ENCODE peak calls at places on chromosomes 7 and 10, in seven cellular contexts. One of them, this sample, is unnamed.

GRCh38 chr10:129056734-129057689 is 410.0 kb upstream of the MGMT start:
- DNase-seq in testis: no peak
- DNase-seq in cardiac muscle cell: no peak
- DNase-seq in spleen: no peak
- DNase-seq in uterus: no peak
- DNase-seq in sigmoid colon: no peak
- DNase-seq in hepatocyte: no peak
- DNase-seq in this sample: no peak

GRCh38 chr10:102644066-102644645 is at the start of gene TRIM8:
- DNase-seq in testis: no peak
- DNase-seq in cardiac muscle cell: peak; percentile 62
- DNase-seq in spleen: peak; percentile 94
- DNase-seq in uterus: peak; percentile 50
- DNase-seq in sigmoid colon: no peak
- DNase-seq in hepatocyte: peak; percentile 84
- DNase-seq in this sample: peak; percentile 65

GRCh38 chr10:113947138-113948011 is 92.9 kb downstream of the NHLRC2 start:
- DNase-seq in testis: no peak
- DNase-seq in cardiac muscle cell: peak; percentile 48
- DNase-seq in spleen: no peak
- DNase-seq in uterus: no peak
- DNase-seq in sigmoid colon: no peak
- DNase-seq in hepatocyte: peak; percentile 54
- DNase-seq in this sample: no peak

GRCh38 chr10:30583778-30584415 is 45.7 kb downstream of the LYZL2 start:
- DNase-seq in testis: peak; percentile 79
- DNase-seq in cardiac muscle cell: no peak
- DNase-seq in spleen: no peak
- DNase-seq in uterus: peak; percentile 59
- DNase-seq in sigmoid colon: peak; percentile 86
- DNase-seq in hepatocyte: peak; percentile 63
- DNase-seq in this sample: peak; percentile 49

GRCh38 chr7:132403465-132404110 is 172.7 kb downstream of the PLXNA4 start:
- DNase-seq in testis: no peak
- DNase-seq in cardiac muscle cell: no peak
- DNase-seq in spleen: peak; percentile 53
- DNase-seq in uterus: peak; percentile 34
- DNase-seq in sigmoid colon: no peak
- DNase-seq in hepatocyte: no peak
- DNase-seq in this sample: no peak

GRCh38 chr7:16422100-16422430 is 727 bp upstream of the CRPPA start:
- DNase-seq in testis: no peak
- DNase-seq in cardiac muscle cell: peak; percentile 42
- DNase-seq in spleen: no peak
- DNase-seq in uterus: no peak
- DNase-seq in sigmoid colon: no peak
- DNase-seq in hepatocyte: peak; percentile 15
- DNase-seq in this sample: no peak

GRCh38 chr7:130141858-130142653 is 63.1 kb downstream of the TMEM209 start:
- DNase-seq in testis: no peak
- DNase-seq in cardiac muscle cell: no peak
- DNase-seq in spleen: no peak
- DNase-seq in uterus: no peak
- DNase-seq in sigmoid colon: no peak
- DNase-seq in hepatocyte: no peak
- DNase-seq in this sample: no peak

GRCh38 chr7:90387470-90388240 is 15.6 kb upstream of the CLDN12 start:
- DNase-seq in testis: no peak
- DNase-seq in cardiac muscle cell: no peak
- DNase-seq in spleen: no peak
- DNase-seq in uterus: no peak
- DNase-seq in sigmoid colon: no peak
- DNase-seq in hepatocyte: no peak
- DNase-seq in this sample: no peak

GRCh38 chr10:78524941-78525340 is 491.3 kb downstream of the RPS24 start:
- DNase-seq in testis: no peak
- DNase-seq in cardiac muscle cell: no peak
- DNase-seq in spleen: no peak
- DNase-seq in uterus: no peak
- DNase-seq in sigmoid colon: no peak
- DNase-seq in hepatocyte: no peak
- DNase-seq in this sample: no peak

GRCh38 chr10:75030371-75030770 is 81.1 kb upstream of the SAMD8 start:
- DNase-seq in testis: peak; percentile 4
- DNase-seq in cardiac muscle cell: no peak
- DNase-seq in spleen: no peak
- DNase-seq in uterus: no peak
- DNase-seq in sigmoid colon: no peak
- DNase-seq in hepatocyte: no peak
- DNase-seq in this sample: no peak

GRCh38 chr7:15561840-15562239 is at the start of gene AGMO:
- DNase-seq in testis: peak; percentile 70
- DNase-seq in cardiac muscle cell: peak; percentile 14
- DNase-seq in spleen: no peak
- DNase-seq in uterus: peak; percentile 32
- DNase-seq in sigmoid colon: peak; percentile 72
- DNase-seq in hepatocyte: peak; percentile 46
- DNase-seq in this sample: peak; percentile 57

GRCh38 chr10:78849731-78850130 is 219.0 kb upstream of the ZMIZ1 start:
- DNase-seq in testis: no peak
- DNase-seq in cardiac muscle cell: no peak
- DNase-seq in spleen: no peak
- DNase-seq in uterus: no peak
- DNase-seq in sigmoid colon: no peak
- DNase-seq in hepatocyte: no peak
- DNase-seq in this sample: no peak

GRCh38 chr7:28890137-28890536 is 68.0 kb downstream of the TRIL start:
- DNase-seq in testis: no peak
- DNase-seq in cardiac muscle cell: no peak
- DNase-seq in spleen: no peak
- DNase-seq in uterus: no peak
- DNase-seq in sigmoid colon: no peak
- DNase-seq in hepatocyte: no peak
- DNase-seq in this sample: no peak

GRCh38 chr10:132231656-132232552 is 45.2 kb downstream of the DPYSL4 start:
- DNase-seq in testis: no peak
- DNase-seq in cardiac muscle cell: no peak
- DNase-seq in spleen: no peak
- DNase-seq in uterus: no peak
- DNase-seq in sigmoid colon: no peak
- DNase-seq in hepatocyte: no peak
- DNase-seq in this sample: no peak

GRCh38 chr10:100998183-100998990 is 1.2 kb upstream of the LZTS2 start:
- DNase-seq in testis: peak; percentile 92
- DNase-seq in cardiac muscle cell: peak; percentile 89
- DNase-seq in spleen: peak; percentile 92
- DNase-seq in uterus: peak; percentile 85
- DNase-seq in sigmoid colon: peak; percentile 94
- DNase-seq in hepatocyte: peak; percentile 93
- DNase-seq in this sample: peak; percentile 88

GRCh38 chr10:97150191-97150590 is 35.6 kb downstream of the SLIT1 start:
- DNase-seq in testis: no peak
- DNase-seq in cardiac muscle cell: peak; percentile 84
- DNase-seq in spleen: no peak
- DNase-seq in uterus: no peak
- DNase-seq in sigmoid colon: no peak
- DNase-seq in hepatocyte: no peak
- DNase-seq in this sample: no peak

GRCh38 chr10:105073999-105074398 is 432.9 kb downstream of the SORCS3 start:
- DNase-seq in testis: no peak
- DNase-seq in cardiac muscle cell: no peak
- DNase-seq in spleen: no peak
- DNase-seq in uterus: no peak
- DNase-seq in sigmoid colon: no peak
- DNase-seq in hepatocyte: no peak
- DNase-seq in this sample: no peak

GRCh38 chr10:67779455-67780205 is 58.4 kb downstream of the DNAJC12 start:
- DNase-seq in testis: peak; percentile 87
- DNase-seq in cardiac muscle cell: peak; percentile 87
- DNase-seq in spleen: no peak
- DNase-seq in uterus: peak; percentile 34
- DNase-seq in sigmoid colon: peak; percentile 77
- DNase-seq in hepatocyte: peak; percentile 90
- DNase-seq in this sample: no peak

GRCh38 chr7:139541600-139542307 is 18.3 kb downstream of the CLEC2L start:
- DNase-seq in testis: no peak
- DNase-seq in cardiac muscle cell: peak; percentile 24
- DNase-seq in spleen: no peak
- DNase-seq in uterus: no peak
- DNase-seq in sigmoid colon: no peak
- DNase-seq in hepatocyte: no peak
- DNase-seq in this sample: peak; percentile 41

GRCh38 chr10:102815790-102816549 is 21.2 kb downstream of the CYP17A1 start:
- DNase-seq in testis: peak; percentile 68
- DNase-seq in cardiac muscle cell: no peak
- DNase-seq in spleen: no peak
- DNase-seq in uterus: no peak
- DNase-seq in sigmoid colon: peak; percentile 87
- DNase-seq in hepatocyte: no peak
- DNase-seq in this sample: no peak

GRCh38 chr7:116258734-116259133 is 48.4 kb downstream of the TES start:
- DNase-seq in testis: peak; percentile 28
- DNase-seq in cardiac muscle cell: peak; percentile 54
- DNase-seq in spleen: no peak
- DNase-seq in uterus: no peak
- DNase-seq in sigmoid colon: no peak
- DNase-seq in hepatocyte: peak; percentile 67
- DNase-seq in this sample: no peak

GRCh38 chr10:23702977-23703414 is 264.1 kb downstream of the OTUD1 start:
- DNase-seq in testis: peak; percentile 62
- DNase-seq in cardiac muscle cell: peak; percentile 83
- DNase-seq in spleen: no peak
- DNase-seq in uterus: no peak
- DNase-seq in sigmoid colon: peak; percentile 66
- DNase-seq in hepatocyte: peak; percentile 83
- DNase-seq in this sample: peak; percentile 16

GRCh38 chr10:13163859-13164258 is 2.5 kb downstream of the MCM10 start:
- DNase-seq in testis: no peak
- DNase-seq in cardiac muscle cell: no peak
- DNase-seq in spleen: no peak
- DNase-seq in uterus: no peak
- DNase-seq in sigmoid colon: no peak
- DNase-seq in hepatocyte: no peak
- DNase-seq in this sample: no peak

GRCh38 chr10:123491692-123492415 is 174.3 kb upstream of the GPR26 start:
- DNase-seq in testis: no peak
- DNase-seq in cardiac muscle cell: no peak
- DNase-seq in spleen: no peak
- DNase-seq in uterus: no peak
- DNase-seq in sigmoid colon: no peak
- DNase-seq in hepatocyte: no peak
- DNase-seq in this sample: no peak

GRCh38 chr10:7406712-7407333 is 4.0 kb downstream of the SFMBT2 start:
- DNase-seq in testis: peak; percentile 38
- DNase-seq in cardiac muscle cell: no peak
- DNase-seq in spleen: no peak
- DNase-seq in uterus: peak; percentile 22
- DNase-seq in sigmoid colon: no peak
- DNase-seq in hepatocyte: peak; percentile 32
- DNase-seq in this sample: no peak

DNA sequence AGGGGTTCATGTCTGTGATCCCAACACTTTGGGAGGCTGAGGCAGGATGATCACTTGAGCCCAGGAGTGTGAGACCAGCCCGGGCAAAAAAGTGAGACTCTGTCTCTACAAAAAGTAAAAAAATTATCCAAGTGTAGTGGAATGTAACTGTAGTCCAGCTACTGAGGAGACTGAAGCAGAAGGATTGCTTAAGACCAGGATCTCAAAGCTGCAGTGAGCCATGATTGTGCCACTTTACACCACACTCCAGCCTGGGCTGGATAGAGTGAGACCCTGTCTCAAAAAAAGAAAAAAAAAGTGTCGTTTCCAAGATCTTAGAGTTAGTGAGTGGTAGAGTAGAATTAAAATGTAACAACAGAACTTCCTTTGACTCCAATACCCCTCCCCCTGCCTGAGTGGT is 589.4 kb upstream of the MBL2 start:
- DNase-seq in testis: no peak
- DNase-seq in cardiac muscle cell: no peak
- DNase-seq in spleen: no peak
- DNase-seq in uterus: no peak
- DNase-seq in sigmoid colon: no peak
- DNase-seq in hepatocyte: no peak
- DNase-seq in this sample: no peak
- H3K4me3 ChIP-seq in testis: no peak overlapping the region
- H3K4me3 ChIP-seq in cardiac muscle cell: no peak overlapping the region
- H3K4me3 ChIP-seq in spleen: no peak overlapping the region
- H3K4me3 ChIP-seq in uterus: no peak overlapping the region
- H3K4me3 ChIP-seq in sigmoid colon: no peak overlapping the region
- H3K4me3 ChIP-seq in hepatocyte: no peak overlapping the region
- H3K4me3 ChIP-seq in this sample: no peak overlapping the region

GRCh38 chr7:71237945-71238344 is 106.0 kb downstream of the GALNT17 start:
- DNase-seq in testis: peak; percentile 84
- DNase-seq in cardiac muscle cell: peak; percentile 67
- DNase-seq in spleen: no peak
- DNase-seq in uterus: peak; percentile 18
- DNase-seq in sigmoid colon: peak; percentile 79
- DNase-seq in hepatocyte: peak; percentile 48
- DNase-seq in this sample: no peak
- TF ChIP-seq CTCF in testis: no peak
- TF ChIP-seq CTCF in cardiac muscle cell: no peak
- TF ChIP-seq CTCF in spleen: no peak
- TF ChIP-seq CTCF in uterus: peak; percentile 30
- TF ChIP-seq CTCF in sigmoid colon: peak; percentile 34
- TF ChIP-seq CTCF in hepatocyte: peak; percentile 38
- TF ChIP-seq CTCF in this sample: peak; percentile 20

GRCh38 chr10:26835025-26835424 is 25.7 kb downstream of the ABI1 start:
- DNase-seq in testis: no peak
- DNase-seq in cardiac muscle cell: no peak
- DNase-seq in spleen: no peak
- DNase-seq in uterus: no peak
- DNase-seq in sigmoid colon: no peak
- DNase-seq in hepatocyte: no peak
- DNase-seq in this sample: no peak
- H3K4me1 ChIP-seq in testis: no peaks in the 10 kb centered on the region
- H3K4me1 ChIP-seq in cardiac muscle cell: peaks cover 7% of the 10 kb centered on the region
- H3K4me1 ChIP-seq in spleen: no peaks in the 10 kb centered on the region
- H3K4me1 ChIP-seq in uterus: no peaks in the 10 kb centered on the region
- H3K4me1 ChIP-seq in sigmoid colon: peaks cover under 1% of the 10 kb centered on the region
- H3K4me1 ChIP-seq in hepatocyte: no peaks in the 10 kb centered on the region
- H3K4me1 ChIP-seq in this sample: peaks cover 9% of the 10 kb centered on the region

DNA sequence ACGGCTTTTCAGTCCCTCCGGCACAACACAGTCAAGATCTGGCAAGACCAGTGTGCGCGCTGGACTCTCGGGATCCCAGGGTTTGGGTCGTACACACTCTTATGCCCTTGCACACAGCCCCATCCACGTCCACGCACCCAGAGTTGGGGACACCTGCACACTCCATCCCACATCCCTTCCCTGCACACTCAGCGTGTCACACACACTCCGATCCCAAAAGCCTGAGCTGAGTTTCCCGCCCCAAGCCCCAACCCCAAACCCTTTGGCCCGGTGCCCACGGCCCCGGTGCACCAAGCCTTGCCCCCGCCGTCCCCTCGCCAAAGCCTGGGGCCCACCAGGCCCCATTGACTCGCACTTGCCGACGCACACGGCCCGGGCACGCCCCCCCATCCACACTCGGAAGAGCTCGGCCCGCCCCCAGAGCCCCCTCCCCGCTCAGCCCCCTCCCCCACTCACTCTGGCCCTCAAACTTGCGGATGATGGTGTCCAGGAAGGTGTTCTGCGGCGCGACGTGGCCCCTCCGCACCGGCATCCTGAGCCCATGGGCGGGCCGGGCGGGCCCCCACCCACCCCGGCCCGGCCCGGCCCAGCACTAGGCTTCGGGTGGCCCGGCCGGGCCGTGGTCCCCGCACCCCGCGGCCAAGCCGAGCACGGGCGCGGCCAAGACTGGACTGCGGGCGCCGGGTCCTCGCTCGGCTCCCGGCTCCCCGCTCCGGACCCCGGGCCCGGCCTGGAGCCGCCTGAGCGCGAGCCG is 562 bp downstream of the KCNH2 start:
- DNase-seq in testis: no peak
- DNase-seq in cardiac muscle cell: peak; percentile 77
- DNase-seq in spleen: no peak
- DNase-seq in uterus: no peak
- DNase-seq in sigmoid colon: no peak
- DNase-seq in hepatocyte: no peak
- DNase-seq in this sample: no peak
- H3K4me3 ChIP-seq in testis: peak overlapping the region; percentile 67
- H3K4me3 ChIP-seq in cardiac muscle cell: peak overlapping the region; percentile 82
- H3K4me3 ChIP-seq in spleen: peak overlapping the region; percentile 64
- H3K4me3 ChIP-seq in uterus: peak overlapping the region; percentile 45
- H3K4me3 ChIP-seq in sigmoid colon: peak overlapping the region; percentile 64
- H3K4me3 ChIP-seq in hepatocyte: peak overlapping the region; percentile 20
- H3K4me3 ChIP-seq in this sample: no peak overlapping the region